ENCODE peak calls at places on chromosomes 1 and 21, in nine cellular contexts. One of them, this sample, is unnamed.
A peak's percentile ranks its signal among the peaks of the same experiment; 100 is the strongest.

GRCh38 chr21:42980959-42981523 is 6.7 kb downstream of the PKNOX1 start:
- DNase-seq in germinal center: no peak
- DNase-seq in NCI-H1092 treated with DMSO at 0.1 percent for 48 hours: no peak
- DNase-seq in hippocampal formation: no peak
- DNase-seq in activated T-cell treated with anti-CD3 and anti-CD28 coated beads for 24 hours: no peak
- DNase-seq in activated CD4-positive, alpha-beta T cell treated with anti-CD3 and anti-CD28 coated beads, Interleukin-2, amount 50 U/mL, for 4 hours: no peak
- DNase-seq in right lobe of liver: no peak
- DNase-seq in effector CD8-positive, alpha-beta T cell: no peak
- DNase-seq in left cardiac atrium: no peak
- DNase-seq in this sample: no peak

GRCh38 chr1:88180449-88181108 is 503.5 kb upstream of the PKN2 start:
- DNase-seq in germinal center: peak; percentile 49
- DNase-seq in NCI-H1092 treated with DMSO at 0.1 percent for 48 hours: peak; percentile 45
- DNase-seq in hippocampal formation: peak; percentile 66
- DNase-seq in activated T-cell treated with anti-CD3 and anti-CD28 coated beads for 24 hours: peak; percentile 24
- DNase-seq in activated CD4-positive, alpha-beta T cell treated with anti-CD3 and anti-CD28 coated beads, Interleukin-2, amount 50 U/mL, for 4 hours: peak; percentile 16
- DNase-seq in right lobe of liver: peak; percentile 75
- DNase-seq in effector CD8-positive, alpha-beta T cell: no peak
- DNase-seq in left cardiac atrium: peak; percentile 54
- DNase-seq in this sample: peak; percentile 1

GRCh38 chr1:240935921-240936320 is 324.0 kb upstream of the GREM2 start:
- DNase-seq in germinal center: no peak
- DNase-seq in NCI-H1092 treated with DMSO at 0.1 percent for 48 hours: no peak
- DNase-seq in hippocampal formation: no peak
- DNase-seq in activated T-cell treated with anti-CD3 and anti-CD28 coated beads for 24 hours: no peak
- DNase-seq in activated CD4-positive, alpha-beta T cell treated with anti-CD3 and anti-CD28 coated beads, Interleukin-2, amount 50 U/mL, for 4 hours: no peak
- DNase-seq in right lobe of liver: no peak
- DNase-seq in effector CD8-positive, alpha-beta T cell: no peak
- DNase-seq in left cardiac atrium: no peak
- DNase-seq in this sample: no peak

GRCh38 chr1:48102766-48103165 is 105.6 kb upstream of the TRABD2B start:
- DNase-seq in germinal center: no peak
- DNase-seq in NCI-H1092 treated with DMSO at 0.1 percent for 48 hours: no peak
- DNase-seq in hippocampal formation: no peak
- DNase-seq in activated T-cell treated with anti-CD3 and anti-CD28 coated beads for 24 hours: no peak
- DNase-seq in activated CD4-positive, alpha-beta T cell treated with anti-CD3 and anti-CD28 coated beads, Interleukin-2, amount 50 U/mL, for 4 hours: no peak
- DNase-seq in right lobe of liver: no peak
- DNase-seq in effector CD8-positive, alpha-beta T cell: no peak
- DNase-seq in left cardiac atrium: no peak
- DNase-seq in this sample: no peak

GRCh38 chr1:175319112-175319911 is 126.7 kb upstream of the KIAA0040 start:
- DNase-seq in germinal center: peak; percentile 74
- DNase-seq in NCI-H1092 treated with DMSO at 0.1 percent for 48 hours: peak; percentile 66
- DNase-seq in hippocampal formation: peak; percentile 39
- DNase-seq in activated T-cell treated with anti-CD3 and anti-CD28 coated beads for 24 hours: peak; percentile 55
- DNase-seq in activated CD4-positive, alpha-beta T cell treated with anti-CD3 and anti-CD28 coated beads, Interleukin-2, amount 50 U/mL, for 4 hours: peak; percentile 64
- DNase-seq in right lobe of liver: peak; percentile 77
- DNase-seq in effector CD8-positive, alpha-beta T cell: peak; percentile 56
- DNase-seq in left cardiac atrium: peak; percentile 84
- DNase-seq in this sample: peak; percentile 46

GRCh38 chr1:243501002-243501401 is 245.2 kb downstream of the SDCCAG8 start:
- DNase-seq in germinal center: no peak
- DNase-seq in NCI-H1092 treated with DMSO at 0.1 percent for 48 hours: no peak
- DNase-seq in hippocampal formation: no peak
- DNase-seq in activated T-cell treated with anti-CD3 and anti-CD28 coated beads for 24 hours: no peak
- DNase-seq in activated CD4-positive, alpha-beta T cell treated with anti-CD3 and anti-CD28 coated beads, Interleukin-2, amount 50 U/mL, for 4 hours: no peak
- DNase-seq in right lobe of liver: no peak
- DNase-seq in effector CD8-positive, alpha-beta T cell: no peak
- DNase-seq in left cardiac atrium: no peak
- DNase-seq in this sample: no peak

GRCh38 chr1:233180626-233181364 is 114.7 kb downstream of the PCNX2 start:
- DNase-seq in germinal center: no peak
- DNase-seq in NCI-H1092 treated with DMSO at 0.1 percent for 48 hours: no peak
- DNase-seq in hippocampal formation: no peak
- DNase-seq in activated T-cell treated with anti-CD3 and anti-CD28 coated beads for 24 hours: no peak
- DNase-seq in activated CD4-positive, alpha-beta T cell treated with anti-CD3 and anti-CD28 coated beads, Interleukin-2, amount 50 U/mL, for 4 hours: no peak
- DNase-seq in right lobe of liver: no peak
- DNase-seq in effector CD8-positive, alpha-beta T cell: no peak
- DNase-seq in left cardiac atrium: no peak
- DNase-seq in this sample: no peak

GRCh38 chr1:181135815-181136737 is 47.6 kb downstream of the IER5 start:
- DNase-seq in germinal center: no peak
- DNase-seq in NCI-H1092 treated with DMSO at 0.1 percent for 48 hours: no peak
- DNase-seq in hippocampal formation: no peak
- DNase-seq in activated T-cell treated with anti-CD3 and anti-CD28 coated beads for 24 hours: no peak
- DNase-seq in activated CD4-positive, alpha-beta T cell treated with anti-CD3 and anti-CD28 coated beads, Interleukin-2, amount 50 U/mL, for 4 hours: no peak
- DNase-seq in right lobe of liver: no peak
- DNase-seq in effector CD8-positive, alpha-beta T cell: no peak
- DNase-seq in left cardiac atrium: no peak
- DNase-seq in this sample: no peak

GRCh38 chr1:179817789-179818188 is 59.8 kb downstream of the TOR1AIP2 start:
- DNase-seq in germinal center: no peak
- DNase-seq in NCI-H1092 treated with DMSO at 0.1 percent for 48 hours: no peak
- DNase-seq in hippocampal formation: no peak
- DNase-seq in activated T-cell treated with anti-CD3 and anti-CD28 coated beads for 24 hours: no peak
- DNase-seq in activated CD4-positive, alpha-beta T cell treated with anti-CD3 and anti-CD28 coated beads, Interleukin-2, amount 50 U/mL, for 4 hours: no peak
- DNase-seq in right lobe of liver: no peak
- DNase-seq in effector CD8-positive, alpha-beta T cell: no peak
- DNase-seq in left cardiac atrium: peak; percentile 76
- DNase-seq in this sample: no peak

GRCh38 chr21:45706299-45706698 is 62.8 kb downstream of the PCBP3 start:
- DNase-seq in germinal center: no peak
- DNase-seq in NCI-H1092 treated with DMSO at 0.1 percent for 48 hours: no peak
- DNase-seq in hippocampal formation: no peak
- DNase-seq in activated T-cell treated with anti-CD3 and anti-CD28 coated beads for 24 hours: no peak
- DNase-seq in activated CD4-positive, alpha-beta T cell treated with anti-CD3 and anti-CD28 coated beads, Interleukin-2, amount 50 U/mL, for 4 hours: no peak
- DNase-seq in right lobe of liver: no peak
- DNase-seq in effector CD8-positive, alpha-beta T cell: no peak
- DNase-seq in left cardiac atrium: no peak
- DNase-seq in this sample: no peak

GRCh38 chr1:2825487-2826189 is 24.1 kb upstream of the TTC34 start:
- DNase-seq in germinal center: no peak
- DNase-seq in NCI-H1092 treated with DMSO at 0.1 percent for 48 hours: no peak
- DNase-seq in hippocampal formation: no peak
- DNase-seq in activated T-cell treated with anti-CD3 and anti-CD28 coated beads for 24 hours: no peak
- DNase-seq in activated CD4-positive, alpha-beta T cell treated with anti-CD3 and anti-CD28 coated beads, Interleukin-2, amount 50 U/mL, for 4 hours: no peak
- DNase-seq in right lobe of liver: no peak
- DNase-seq in effector CD8-positive, alpha-beta T cell: no peak
- DNase-seq in left cardiac atrium: peak; percentile 8
- DNase-seq in this sample: no peak

GRCh38 chr1:218462591-218462990 is 117.5 kb downstream of the TGFB2 start:
- DNase-seq in germinal center: no peak
- DNase-seq in NCI-H1092 treated with DMSO at 0.1 percent for 48 hours: no peak
- DNase-seq in hippocampal formation: no peak
- DNase-seq in activated T-cell treated with anti-CD3 and anti-CD28 coated beads for 24 hours: no peak
- DNase-seq in activated CD4-positive, alpha-beta T cell treated with anti-CD3 and anti-CD28 coated beads, Interleukin-2, amount 50 U/mL, for 4 hours: no peak
- DNase-seq in right lobe of liver: no peak
- DNase-seq in effector CD8-positive, alpha-beta T cell: no peak
- DNase-seq in left cardiac atrium: no peak
- DNase-seq in this sample: no peak

GRCh38 chr1:18283601-18284385 is 176.2 kb downstream of the IGSF21 start:
- DNase-seq in germinal center: no peak
- DNase-seq in NCI-H1092 treated with DMSO at 0.1 percent for 48 hours: no peak
- DNase-seq in hippocampal formation: no peak
- DNase-seq in activated T-cell treated with anti-CD3 and anti-CD28 coated beads for 24 hours: no peak
- DNase-seq in activated CD4-positive, alpha-beta T cell treated with anti-CD3 and anti-CD28 coated beads, Interleukin-2, amount 50 U/mL, for 4 hours: no peak
- DNase-seq in right lobe of liver: no peak
- DNase-seq in effector CD8-positive, alpha-beta T cell: no peak
- DNase-seq in left cardiac atrium: no peak
- DNase-seq in this sample: no peak

GRCh38 chr1:168893359-168893791 is 164.4 kb upstream of the DPT start:
- DNase-seq in germinal center: no peak
- DNase-seq in NCI-H1092 treated with DMSO at 0.1 percent for 48 hours: no peak
- DNase-seq in hippocampal formation: no peak
- DNase-seq in activated T-cell treated with anti-CD3 and anti-CD28 coated beads for 24 hours: no peak
- DNase-seq in activated CD4-positive, alpha-beta T cell treated with anti-CD3 and anti-CD28 coated beads, Interleukin-2, amount 50 U/mL, for 4 hours: no peak
- DNase-seq in right lobe of liver: no peak
- DNase-seq in effector CD8-positive, alpha-beta T cell: no peak
- DNase-seq in left cardiac atrium: peak; percentile 27
- DNase-seq in this sample: no peak

GRCh38 chr21:41831453-41831831 is 47.7 kb downstream of the PRDM15 start:
- DNase-seq in germinal center: no peak
- DNase-seq in NCI-H1092 treated with DMSO at 0.1 percent for 48 hours: no peak
- DNase-seq in hippocampal formation: no peak
- DNase-seq in activated T-cell treated with anti-CD3 and anti-CD28 coated beads for 24 hours: no peak
- DNase-seq in activated CD4-positive, alpha-beta T cell treated with anti-CD3 and anti-CD28 coated beads, Interleukin-2, amount 50 U/mL, for 4 hours: no peak
- DNase-seq in right lobe of liver: no peak
- DNase-seq in effector CD8-positive, alpha-beta T cell: no peak
- DNase-seq in left cardiac atrium: no peak
- DNase-seq in this sample: no peak

GRCh38 chr1:225423518-225423855 is 4.4 kb downstream of the LBR start:
- DNase-seq in germinal center: no peak
- DNase-seq in NCI-H1092 treated with DMSO at 0.1 percent for 48 hours: peak; percentile 76
- DNase-seq in hippocampal formation: no peak
- DNase-seq in activated T-cell treated with anti-CD3 and anti-CD28 coated beads for 24 hours: no peak
- DNase-seq in activated CD4-positive, alpha-beta T cell treated with anti-CD3 and anti-CD28 coated beads, Interleukin-2, amount 50 U/mL, for 4 hours: no peak
- DNase-seq in right lobe of liver: no peak
- DNase-seq in effector CD8-positive, alpha-beta T cell: no peak
- DNase-seq in left cardiac atrium: no peak
- DNase-seq in this sample: no peak

GRCh38 chr1:220708929-220709801 is 19.0 kb downstream of the C1orf115 start:
- DNase-seq in germinal center: peak; percentile 33
- DNase-seq in NCI-H1092 treated with DMSO at 0.1 percent for 48 hours: no peak
- DNase-seq in hippocampal formation: no peak
- DNase-seq in activated T-cell treated with anti-CD3 and anti-CD28 coated beads for 24 hours: no peak
- DNase-seq in activated CD4-positive, alpha-beta T cell treated with anti-CD3 and anti-CD28 coated beads, Interleukin-2, amount 50 U/mL, for 4 hours: no peak
- DNase-seq in right lobe of liver: no peak
- DNase-seq in effector CD8-positive, alpha-beta T cell: no peak
- DNase-seq in left cardiac atrium: no peak
- DNase-seq in this sample: no peak

GRCh38 chr1:27979151-27979858 is 19.5 kb downstream of the XKR8 start:
- DNase-seq in germinal center: peak; percentile 34
- DNase-seq in NCI-H1092 treated with DMSO at 0.1 percent for 48 hours: peak; percentile 21
- DNase-seq in hippocampal formation: no peak
- DNase-seq in activated T-cell treated with anti-CD3 and anti-CD28 coated beads for 24 hours: no peak
- DNase-seq in activated CD4-positive, alpha-beta T cell treated with anti-CD3 and anti-CD28 coated beads, Interleukin-2, amount 50 U/mL, for 4 hours: no peak
- DNase-seq in right lobe of liver: no peak
- DNase-seq in effector CD8-positive, alpha-beta T cell: no peak
- DNase-seq in left cardiac atrium: no peak
- DNase-seq in this sample: no peak

GRCh38 chr1:215890438-215890837 is 323.3 kb downstream of the KCTD3 start:
- DNase-seq in germinal center: no peak
- DNase-seq in NCI-H1092 treated with DMSO at 0.1 percent for 48 hours: no peak
- DNase-seq in hippocampal formation: no peak
- DNase-seq in activated T-cell treated with anti-CD3 and anti-CD28 coated beads for 24 hours: no peak
- DNase-seq in activated CD4-positive, alpha-beta T cell treated with anti-CD3 and anti-CD28 coated beads, Interleukin-2, amount 50 U/mL, for 4 hours: no peak
- DNase-seq in right lobe of liver: no peak
- DNase-seq in effector CD8-positive, alpha-beta T cell: no peak
- DNase-seq in left cardiac atrium: no peak
- DNase-seq in this sample: no peak

GRCh38 chr1:112706505-112707216 is at the start of gene RHOC:
- DNase-seq in germinal center: peak; percentile 68
- DNase-seq in NCI-H1092 treated with DMSO at 0.1 percent for 48 hours: no peak
- DNase-seq in hippocampal formation: no peak
- DNase-seq in activated T-cell treated with anti-CD3 and anti-CD28 coated beads for 24 hours: no peak
- DNase-seq in activated CD4-positive, alpha-beta T cell treated with anti-CD3 and anti-CD28 coated beads, Interleukin-2, amount 50 U/mL, for 4 hours: no peak
- DNase-seq in right lobe of liver: peak; percentile 84
- DNase-seq in effector CD8-positive, alpha-beta T cell: peak; percentile 27
- DNase-seq in left cardiac atrium: peak; percentile 76
- DNase-seq in this sample: peak; percentile 25

GRCh38 chr1:62782197-62782886 is 1.6 kb upstream of the ATG4C start:
- DNase-seq in germinal center: no peak
- DNase-seq in NCI-H1092 treated with DMSO at 0.1 percent for 48 hours: no peak
- DNase-seq in hippocampal formation: no peak
- DNase-seq in activated T-cell treated with anti-CD3 and anti-CD28 coated beads for 24 hours: no peak
- DNase-seq in activated CD4-positive, alpha-beta T cell treated with anti-CD3 and anti-CD28 coated beads, Interleukin-2, amount 50 U/mL, for 4 hours: no peak
- DNase-seq in right lobe of liver: no peak
- DNase-seq in effector CD8-positive, alpha-beta T cell: no peak
- DNase-seq in left cardiac atrium: no peak
- DNase-seq in this sample: no peak

GRCh38 chr1:151479462-151479861 is 20.2 kb upstream of the POGZ start:
- DNase-seq in germinal center: no peak
- DNase-seq in NCI-H1092 treated with DMSO at 0.1 percent for 48 hours: no peak
- DNase-seq in hippocampal formation: no peak
- DNase-seq in activated T-cell treated with anti-CD3 and anti-CD28 coated beads for 24 hours: no peak
- DNase-seq in activated CD4-positive, alpha-beta T cell treated with anti-CD3 and anti-CD28 coated beads, Interleukin-2, amount 50 U/mL, for 4 hours: no peak
- DNase-seq in right lobe of liver: no peak
- DNase-seq in effector CD8-positive, alpha-beta T cell: no peak
- DNase-seq in left cardiac atrium: no peak
- DNase-seq in this sample: no peak

This sample was measured in activated T-helper 9 cell treated with anti-CD3 and anti-CD28 coated beads, Interleukin-2, amount 50 U/mL, for 16 hours.